ENCODE peak calls at places on chromosomes 5 and 9, in five cellular contexts. One of them, this sample, is unnamed.

GRCh38 chr9:115494958-115495690 is 377.2 kb upstream of the TNC start:
- DNase-seq in EH: no peak
- DNase-seq in GDM1: no peak
- DNase-seq in stimulated activated naive CD4-positive, alpha-beta T cell: no peak
- DNase-seq in ELF-1: no peak
- DNase-seq in this sample: no peak

GRCh38 chr5:33690736-33691135 is 201.1 kb downstream of the ADAMTS12 start:
- DNase-seq in ELF-1: no peak
- DNase-seq in GDM1: no peak
- DNase-seq in EH: peak; percentile 94
- DNase-seq in stimulated activated naive CD4-positive, alpha-beta T cell: no peak
- DNase-seq in this sample: no peak

GRCh38 chr5:171813270-171813669 is 27.7 kb downstream of the SMIM23 start:
- DNase-seq in GDM1: no peak
- DNase-seq in stimulated activated naive CD4-positive, alpha-beta T cell: no peak
- DNase-seq in EH: no peak
- DNase-seq in ELF-1: no peak
- DNase-seq in this sample: no peak

GRCh38 chr9:92638621-92639101 is 31.3 kb downstream of the IPPK start:
- DNase-seq in EH: no peak
- DNase-seq in stimulated activated naive CD4-positive, alpha-beta T cell: no peak
- DNase-seq in GDM1: no peak
- DNase-seq in ELF-1: no peak
- DNase-seq in this sample: no peak

GRCh38 chr5:30121092-30121491 is 1072.4 kb upstream of the CDH6 start:
- DNase-seq in EH: no peak
- DNase-seq in GDM1: no peak
- DNase-seq in stimulated activated naive CD4-positive, alpha-beta T cell: no peak
- DNase-seq in ELF-1: no peak
- DNase-seq in this sample: no peak

GRCh38 chr9:13274901-13275641 is 4.4 kb downstream of the MPDZ start:
- DNase-seq in EH: peak; percentile 70
- DNase-seq in stimulated activated naive CD4-positive, alpha-beta T cell: no peak
- DNase-seq in GDM1: no peak
- DNase-seq in ELF-1: peak; percentile 16
- DNase-seq in this sample: no peak

GRCh38 chr5:113172231-113172826 is 195.7 kb downstream of the DCP2 start:
- DNase-seq in EH: no peak
- DNase-seq in GDM1: no peak
- DNase-seq in stimulated activated naive CD4-positive, alpha-beta T cell: no peak
- DNase-seq in ELF-1: no peak
- DNase-seq in this sample: peak; percentile 14

GRCh38 chr5:1827410-1828397 is 26.5 kb downstream of the NDUFS6 start:
- DNase-seq in stimulated activated naive CD4-positive, alpha-beta T cell: no peak
- DNase-seq in GDM1: no peak
- DNase-seq in EH: peak; percentile 1
- DNase-seq in ELF-1: peak; percentile 87
- DNase-seq in this sample: peak; percentile 73

GRCh38 chr5:112923148-112923917 is 1.3 kb upstream of the REEP5 start:
- DNase-seq in ELF-1: peak; percentile 15
- DNase-seq in GDM1: no peak
- DNase-seq in stimulated activated naive CD4-positive, alpha-beta T cell: peak; percentile 66
- DNase-seq in EH: no peak
- DNase-seq in this sample: no peak

GRCh38 chr5:140182803-140183367 is 7.9 kb downstream of the CYSTM1 start:
- DNase-seq in stimulated activated naive CD4-positive, alpha-beta T cell: no peak
- DNase-seq in GDM1: no peak
- DNase-seq in ELF-1: peak; percentile 25
- DNase-seq in EH: peak; percentile 79
- DNase-seq in this sample: peak; percentile 77

GRCh38 chr5:117131048-117131679 is 556.5 kb upstream of the SEMA6A start:
- DNase-seq in stimulated activated naive CD4-positive, alpha-beta T cell: no peak
- DNase-seq in ELF-1: no peak
- DNase-seq in EH: no peak
- DNase-seq in GDM1: no peak
- DNase-seq in this sample: no peak

GRCh38 chr5:127517110-127517479 is 345 bp upstream of the PRRC1 start:
- DNase-seq in EH: no peak
- DNase-seq in GDM1: no peak
- DNase-seq in stimulated activated naive CD4-positive, alpha-beta T cell: no peak
- DNase-seq in ELF-1: peak; percentile 60
- DNase-seq in this sample: no peak

GRCh38 chr5:116439891-116440290 is 134.7 kb downstream of the SEMA6A start:
- DNase-seq in GDM1: no peak
- DNase-seq in stimulated activated naive CD4-positive, alpha-beta T cell: no peak
- DNase-seq in ELF-1: no peak
- DNase-seq in EH: no peak
- DNase-seq in this sample: no peak

GRCh38 chr9:81207651-81208050 is 481.7 kb downstream of the TLE1 start:
- DNase-seq in EH: no peak
- DNase-seq in ELF-1: no peak
- DNase-seq in stimulated activated naive CD4-positive, alpha-beta T cell: no peak
- DNase-seq in GDM1: no peak
- DNase-seq in this sample: no peak

GRCh38 chr9:98081477-98082219 is 25.1 kb downstream of the NANS start:
- DNase-seq in EH: peak; percentile 73
- DNase-seq in GDM1: no peak
- DNase-seq in stimulated activated naive CD4-positive, alpha-beta T cell: no peak
- DNase-seq in ELF-1: no peak
- DNase-seq in this sample: no peak

GRCh38 chr9:6153425-6153824 is 62.2 kb upstream of the IL33 start:
- DNase-seq in stimulated activated naive CD4-positive, alpha-beta T cell: no peak
- DNase-seq in ELF-1: no peak
- DNase-seq in EH: no peak
- DNase-seq in GDM1: no peak
- DNase-seq in this sample: no peak

GRCh38 chr5:112189328-112189840 is 229.7 kb downstream of the EPB41L4A start:
- DNase-seq in EH: no peak
- DNase-seq in GDM1: no peak
- DNase-seq in stimulated activated naive CD4-positive, alpha-beta T cell: no peak
- DNase-seq in ELF-1: no peak
- DNase-seq in this sample: no peak

GRCh38 chr5:141876628-141877477 is 1.4 kb downstream of the PCDH1 start:
- DNase-seq in GDM1: no peak
- DNase-seq in ELF-1: peak; percentile 66
- DNase-seq in EH: no peak
- DNase-seq in stimulated activated naive CD4-positive, alpha-beta T cell: no peak
- DNase-seq in this sample: peak; percentile 85

GRCh38 chr5:163894645-163895044 is 389.2 kb downstream of the MAT2B start:
- DNase-seq in ELF-1: no peak
- DNase-seq in EH: peak; percentile 27
- DNase-seq in stimulated activated naive CD4-positive, alpha-beta T cell: no peak
- DNase-seq in GDM1: no peak
- DNase-seq in this sample: no peak

GRCh38 chr9:77616191-77616590 is 31.9 kb downstream of the GNA14 start:
- DNase-seq in ELF-1: no peak
- DNase-seq in EH: peak; percentile 1
- DNase-seq in GDM1: no peak
- DNase-seq in stimulated activated naive CD4-positive, alpha-beta T cell: no peak
- DNase-seq in this sample: no peak

GRCh38 chr9:107316795-107317661 is 33.9 kb downstream of the RAD23B start:
- DNase-seq in EH: no peak
- DNase-seq in GDM1: no peak
- DNase-seq in stimulated activated naive CD4-positive, alpha-beta T cell: no peak
- DNase-seq in ELF-1: no peak
- DNase-seq in this sample: no peak

GRCh38 chr5:106380736-106381135 is 1290.0 kb downstream of the EFNA5 start:
- DNase-seq in ELF-1: no peak
- DNase-seq in EH: peak; percentile 2
- DNase-seq in GDM1: no peak
- DNase-seq in stimulated activated naive CD4-positive, alpha-beta T cell: no peak
- DNase-seq in this sample: no peak

GRCh38 chr5:1529498-1529897 is 5.7 kb upstream of the LPCAT1 start:
- DNase-seq in EH: no peak
- DNase-seq in ELF-1: no peak
- DNase-seq in GDM1: no peak
- DNase-seq in stimulated activated naive CD4-positive, alpha-beta T cell: no peak
- DNase-seq in this sample: no peak

GRCh38 chr5:139397921-139398320 is 3.0 kb upstream of the PROB1 start:
- DNase-seq in stimulated activated naive CD4-positive, alpha-beta T cell: no peak
- DNase-seq in GDM1: no peak
- DNase-seq in EH: peak; percentile 26
- DNase-seq in ELF-1: no peak
- DNase-seq in this sample: no peak

GRCh38 chr9:93598647-93599241 is 22.4 kb downstream of the PHF2 start:
- DNase-seq in GDM1: no peak
- DNase-seq in ELF-1: no peak
- DNase-seq in stimulated activated naive CD4-positive, alpha-beta T cell: peak; percentile 24
- DNase-seq in EH: peak; percentile 55
- DNase-seq in this sample: peak; percentile 44

GRCh38 chr9:130026583-130027427 is 16.2 kb downstream of the FNBP1 start:
- DNase-seq in GDM1: no peak
- DNase-seq in ELF-1: no peak
- DNase-seq in stimulated activated naive CD4-positive, alpha-beta T cell: no peak
- DNase-seq in EH: no peak
- DNase-seq in this sample: no peak

GRCh38 chr9:37301369-37302172 is 120.9 kb upstream of the GRHPR start:
- DNase-seq in stimulated activated naive CD4-positive, alpha-beta T cell: no peak
- DNase-seq in ELF-1: no peak
- DNase-seq in EH: no peak
- DNase-seq in GDM1: no peak
- DNase-seq in this sample: no peak

GRCh38 chr9:131980267-131980916 is 99.3 kb downstream of the MED27 start:
- DNase-seq in stimulated activated naive CD4-positive, alpha-beta T cell: no peak
- DNase-seq in GDM1: no peak
- DNase-seq in ELF-1: no peak
- DNase-seq in EH: no peak
- DNase-seq in this sample: no peak

GRCh38 chr5:150140830-150141229 is 14.8 kb downstream of the PDGFRB start:
- DNase-seq in GDM1: no peak
- DNase-seq in stimulated activated naive CD4-positive, alpha-beta T cell: no peak
- DNase-seq in EH: peak; percentile 97
- DNase-seq in ELF-1: no peak
- DNase-seq in this sample: no peak

GRCh38 chr5:173188280-173188679 is 43.9 kb downstream of the BNIP1 start:
- DNase-seq in ELF-1: no peak
- DNase-seq in EH: no peak
- DNase-seq in stimulated activated naive CD4-positive, alpha-beta T cell: no peak
- DNase-seq in GDM1: no peak
- DNase-seq in this sample: no peak

GRCh38 chr5:5009240-5009639 is 130.9 kb upstream of the ADAMTS16 start:
- DNase-seq in stimulated activated naive CD4-positive, alpha-beta T cell: no peak
- DNase-seq in EH: no peak
- DNase-seq in ELF-1: no peak
- DNase-seq in GDM1: no peak
- DNase-seq in this sample: no peak

GRCh38 chr5:43295202-43295601 is 18.0 kb downstream of the HMGCS1 start:
- DNase-seq in EH: no peak
- DNase-seq in stimulated activated naive CD4-positive, alpha-beta T cell: no peak
- DNase-seq in GDM1: no peak
- DNase-seq in ELF-1: no peak
- DNase-seq in this sample: no peak

GRCh38 chr5:133309166-133309791 is 257.5 kb downstream of the HSPA4 start:
- DNase-seq in stimulated activated naive CD4-positive, alpha-beta T cell: no peak
- DNase-seq in ELF-1: no peak
- DNase-seq in EH: no peak
- DNase-seq in GDM1: no peak
- DNase-seq in this sample: no peak

GRCh38 chr9:7974335-7975005 is 174.9 kb upstream of the DMAC1 start:
- DNase-seq in EH: no peak
- DNase-seq in stimulated activated naive CD4-positive, alpha-beta T cell: peak; percentile 10
- DNase-seq in ELF-1: no peak
- DNase-seq in GDM1: no peak
- DNase-seq in this sample: no peak

GRCh38 chr5:68838157-68838718 is 255.6 kb upstream of the SLC30A5 start:
- DNase-seq in ELF-1: no peak
- DNase-seq in stimulated activated naive CD4-positive, alpha-beta T cell: no peak
- DNase-seq in GDM1: no peak
- DNase-seq in EH: no peak
- DNase-seq in this sample: no peak

GRCh38 chr5:146027746-146028145 is 77.6 kb downstream of the PLAC8L1 start:
- DNase-seq in EH: no peak
- DNase-seq in stimulated activated naive CD4-positive, alpha-beta T cell: no peak
- DNase-seq in GDM1: no peak
- DNase-seq in ELF-1: peak; percentile 37
- DNase-seq in this sample: no peak

GRCh38 chr9:36136894-36137391 is 410 bp downstream of the GLIPR2 start:
- DNase-seq in stimulated activated naive CD4-positive, alpha-beta T cell: no peak
- DNase-seq in ELF-1: peak; percentile 54
- DNase-seq in EH: peak; percentile 27
- DNase-seq in GDM1: no peak
- DNase-seq in this sample: peak; percentile 71

GRCh38 chr5:91464886-91465646 is 81.9 kb upstream of the ARRDC3 start:
- DNase-seq in stimulated activated naive CD4-positive, alpha-beta T cell: no peak
- DNase-seq in EH: no peak
- DNase-seq in ELF-1: no peak
- DNase-seq in GDM1: no peak
- DNase-seq in this sample: no peak